ENCODE peak calls at places on chromosomes 16 and 17, in five cellular contexts. Z is nephron progenitor cell, I is transverse colon, K is right cardiac atrium, X is Caki2. J is an unnamed sample.

GRCh38 chr17:29369831-29370735 is 20.1 kb upstream of the TAOK1 start:
- DNase-seq in Z (peak), I (peak), K (peak), X (peak), J (peak)

GRCh38 chr17:62780273-62780672 is 27.8 kb downstream of the MARCHF10 start:
- DNase-seq in Z (no peak), I (no peak), K (no peak), X (no peak), J (no peak)

GRCh38 chr16:24332695-24333094 is 76.6 kb downstream of the CACNG3 start:
- DNase-seq in Z (no peak), I (no peak), K (no peak), X (no peak), J (no peak)

GRCh38 chr17:7557825-7558543 is 566 bp upstream of the TNFSF13 start:
- DNase-seq in Z (peak), I (peak), K (peak), X (peak), J (peak)

GRCh38 chr16:29675811-29676643 is 3.0 kb upstream of the QPRT start:
- DNase-seq in Z (no peak), I (no peak), K (no peak), X (peak), J (no peak)

GRCh38 chr16:68629315-68629900 is 15.7 kb upstream of the CDH3 start:
- DNase-seq in Z (no peak), I (no peak), K (no peak), X (no peak), J (no peak)

GRCh38 chr16:63050391-63050790 is 1014.2 kb upstream of the CDH8 start:
- DNase-seq in Z (no peak), I (no peak), K (no peak), X (no peak), J (no peak)

GRCh38 chr16:70660672-70661350 is 14.5 kb downstream of the IL34 start:
- DNase-seq in Z (no peak), I (no peak), K (no peak), X (no peak), J (no peak)

GRCh38 chr17:39596543-39597267 is 11.0 kb downstream of the NEUROD2 start:
- DNase-seq in Z (no peak), I (no peak), K (no peak), X (no peak), J (no peak)

GRCh38 chr16:11405331-11406176 is 60.3 kb downstream of the RMI2 start:
- DNase-seq in Z (peak), I (peak), K (no peak), X (no peak), J (no peak)

GRCh38 chr17:412211-413015 is 59.8 kb upstream of the RPH3AL start:
- DNase-seq in Z (peak), I (peak), K (peak), X (peak), J (peak)

GRCh38 chr17:72463287-72464102 is 342.7 kb downstream of the SOX9 start:
- DNase-seq in Z (no peak), I (no peak), K (no peak), X (no peak), J (no peak)

GRCh38 chr16:50021509-50021908 is 3.5 kb upstream of the CNEP1R1 start:
- DNase-seq in Z (no peak), I (no peak), K (no peak), X (no peak), J (peak)

GRCh38 chr16:47049901-47050583 is 76.6 kb upstream of the DNAJA2 start:
- DNase-seq in Z (no peak), I (no peak), K (no peak), X (no peak), J (no peak)

GRCh38 chr16:54239441-54239840 is 47.1 kb downstream of the IRX3 start:
- DNase-seq in Z (no peak), I (no peak), K (no peak), X (no peak), J (no peak)

GRCh38 chr16:19868421-19868820 is 16.2 kb downstream of the GPRC5B start:
- DNase-seq in Z (no peak), I (no peak), K (no peak), X (no peak), J (no peak)

GRCh38 chr17:33674685-33675084 is 381.6 kb upstream of the ASIC2 start:
- DNase-seq in Z (peak), I (peak), K (peak), X (peak), J (peak)